ENCODE peak calls at places on chromosomes 12 and 14, in four cellular contexts. One of them, this sample, is unnamed.

GRCh38 chr12:58877243-58877743 is 43.0 kb downstream of the LRIG3 start:
- DNase-seq in HepG2: peak; percentile 35
- DNase-seq in GM12878: no peak
- DNase-seq in H1: no peak
- DNase-seq in this sample: no peak

GRCh38 chr12:47894068-47894467 is 10.7 kb downstream of the VDR start:
- DNase-seq in GM12878: no peak
- DNase-seq in H1: no peak
- DNase-seq in HepG2: no peak
- DNase-seq in this sample: no peak

GRCh38 chr12:79407671-79408622 is 282.8 kb downstream of the PAWR start:
- DNase-seq in H1: peak; percentile 38
- DNase-seq in GM12878: peak; percentile 9
- DNase-seq in HepG2: peak; percentile 74
- DNase-seq in this sample: peak; percentile 76

GRCh38 chr14:89534896-89535615 is 118.0 kb upstream of the FOXN3 start:
- DNase-seq in GM12878: no peak
- DNase-seq in HepG2: no peak
- DNase-seq in H1: no peak
- DNase-seq in this sample: no peak

GRCh38 chr14:94423465-94424056 is 29.0 kb downstream of the SERPINA11 start:
- DNase-seq in HepG2: peak; percentile 80
- DNase-seq in H1: peak; percentile 67
- DNase-seq in GM12878: peak; percentile 24
- DNase-seq in this sample: peak; percentile 68

GRCh38 chr12:88993655-88994054 is 358.6 kb downstream of the DUSP6 start:
- DNase-seq in GM12878: no peak
- DNase-seq in H1: no peak
- DNase-seq in HepG2: peak; percentile 36
- DNase-seq in this sample: peak; percentile 33

GRCh38 chr12:108594-108993 is 42.0 kb downstream of the IQSEC3 start:
- DNase-seq in H1: no peak
- DNase-seq in HepG2: no peak
- DNase-seq in GM12878: no peak
- DNase-seq in this sample: no peak

GRCh38 chr12:176321-177181 is 37.4 kb downstream of the SLC6A12 start:
- DNase-seq in H1: no peak
- DNase-seq in GM12878: no peak
- DNase-seq in HepG2: peak; percentile 61
- DNase-seq in this sample: no peak

GRCh38 chr14:69741055-69741454 is 25.9 kb upstream of the SRSF5 start:
- DNase-seq in H1: no peak
- DNase-seq in GM12878: no peak
- DNase-seq in HepG2: peak; percentile 49
- DNase-seq in this sample: no peak

GRCh38 chr14:61489932-61490331 is 168.6 kb downstream of the PRKCH start:
- DNase-seq in H1: no peak
- DNase-seq in HepG2: no peak
- DNase-seq in GM12878: no peak
- DNase-seq in this sample: no peak

GRCh38 chr12:110280784-110281548 is at the start of gene ATP2A2:
- DNase-seq in H1: no peak
- DNase-seq in HepG2: peak; percentile 73
- DNase-seq in GM12878: peak; percentile 30
- DNase-seq in this sample: peak; percentile 77

GRCh38 chr12:28374556-28374955 is 184.3 kb downstream of the CCDC91 start:
- DNase-seq in HepG2: no peak
- DNase-seq in GM12878: no peak
- DNase-seq in H1: no peak
- DNase-seq in this sample: no peak

GRCh38 chr12:49702009-49702408 is 5.2 kb downstream of the FMNL3 start:
- DNase-seq in GM12878: no peak
- DNase-seq in H1: no peak
- DNase-seq in HepG2: no peak
- DNase-seq in this sample: no peak

GRCh38 chr14:96263347-96264199 is 7.6 kb downstream of the BDKRB1 start:
- DNase-seq in HepG2: no peak
- DNase-seq in H1: no peak
- DNase-seq in GM12878: no peak
- DNase-seq in this sample: no peak

GRCh38 chr14:23183076-23183475 is 384 bp downstream of the SLC7A8 start:
- DNase-seq in HepG2: no peak
- DNase-seq in GM12878: no peak
- DNase-seq in H1: no peak
- DNase-seq in this sample: no peak
- TF ChIP-seq ZNF274 in HepG2: no peak
- TF ChIP-seq ZNF274 in GM12878: no peak
- TF ChIP-seq ZNF274 in H1: no peak
- TF ChIP-seq ZNF274 in this sample: no peak

DNA sequence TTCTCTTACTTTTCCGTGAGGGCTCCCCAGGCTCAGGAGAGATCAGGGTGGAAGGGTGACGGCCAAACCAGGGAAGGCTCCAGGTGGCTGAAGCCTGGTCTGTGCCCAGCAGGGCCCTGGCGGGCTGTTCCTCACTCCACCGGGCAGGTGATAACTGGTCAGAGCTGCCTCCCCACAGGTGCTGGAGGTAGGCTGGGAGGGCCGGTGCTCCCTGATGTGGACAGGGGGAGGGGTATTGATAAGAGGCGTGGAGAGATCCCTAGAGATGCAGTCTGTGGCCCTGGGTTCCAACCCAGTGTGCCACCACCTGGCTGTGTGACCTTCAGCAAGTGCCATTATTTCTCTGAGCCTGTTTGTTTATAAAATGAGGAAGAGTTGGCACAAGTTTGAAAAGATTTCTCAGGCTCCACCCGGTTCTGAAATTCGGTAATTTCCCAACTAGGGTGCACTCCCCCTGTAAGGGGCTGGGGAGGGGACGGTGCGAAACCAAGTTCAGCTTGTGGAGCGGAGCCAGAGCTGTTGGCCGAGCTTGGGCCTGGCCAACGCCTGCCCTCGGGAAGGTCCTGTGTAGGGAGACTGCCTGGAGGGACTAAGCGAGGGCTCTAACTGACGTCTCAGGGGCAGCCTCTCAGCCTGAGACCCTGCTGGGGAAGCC is 999 bp upstream of the NR4A1 start:
- DNase-seq in GM12878: no peak
- DNase-seq in H1: no peak
- DNase-seq in HepG2: no peak
- DNase-seq in this sample: no peak
- TF ChIP-seq SUZ12 in GM12878: no peak
- TF ChIP-seq SUZ12 in H1: no peak
- TF ChIP-seq SUZ12 in HepG2: no peak
- TF ChIP-seq SUZ12 in this sample: no peak

DNA sequence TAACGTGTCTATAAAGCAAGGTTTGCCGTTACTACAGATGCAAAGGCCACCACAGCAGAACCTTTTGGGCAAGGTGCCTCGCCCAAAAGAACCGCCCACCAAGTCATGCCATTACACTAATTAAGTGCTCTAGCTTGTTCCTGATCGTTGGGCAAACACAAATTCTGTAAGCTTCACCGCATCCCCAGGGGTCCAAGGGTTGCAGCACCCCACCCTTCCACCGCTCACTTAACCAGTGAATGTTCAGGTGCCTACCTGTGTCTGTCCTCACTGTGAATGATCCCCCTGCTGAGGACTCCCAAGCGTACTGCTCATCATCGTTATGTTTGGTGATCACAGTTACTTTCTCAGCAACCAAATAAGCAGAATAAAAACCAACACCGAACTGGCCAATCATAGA is 1.3 kb downstream of the HSP90AA1 start:
- DNase-seq in H1: no peak
- DNase-seq in HepG2: no peak
- DNase-seq in GM12878: no peak
- DNase-seq in this sample: no peak
- H3K9ac ChIP-seq in H1: peak overlapping the region; percentile 56
- H3K9ac ChIP-seq in HepG2: peak overlapping the region; percentile 96
- H3K9ac ChIP-seq in GM12878: peak overlapping the region; percentile 94
- H3K9ac ChIP-seq in this sample: peak overlapping the region; percentile 81

DNA sequence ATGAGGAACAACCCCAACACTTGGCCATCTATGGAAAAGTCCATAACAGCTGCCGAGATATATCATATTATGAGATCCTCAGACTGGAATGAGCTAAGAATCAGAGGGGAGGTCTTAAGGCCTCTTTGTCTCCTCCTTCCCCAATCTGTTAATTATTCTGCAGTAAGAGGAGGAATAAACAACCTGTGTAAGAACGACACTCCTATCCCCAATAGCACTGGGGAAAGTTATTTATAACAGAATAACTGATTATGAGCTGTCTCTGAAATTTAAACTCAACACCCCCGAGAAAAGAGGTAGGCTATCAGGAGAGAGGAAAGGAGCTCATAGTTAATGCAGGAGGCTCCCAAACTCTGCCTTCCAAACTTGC is 68.0 kb downstream of the NIN start:
- DNase-seq in H1: no peak
- DNase-seq in HepG2: no peak
- DNase-seq in GM12878: no peak
- DNase-seq in this sample: no peak
- TF ChIP-seq ZNF274 in H1: no peak
- TF ChIP-seq ZNF274 in HepG2: no peak
- TF ChIP-seq ZNF274 in GM12878: no peak
- TF ChIP-seq ZNF274 in this sample: no peak

GRCh38 chr14:65026526-65026925 is 39.8 kb downstream of the FNTB start:
- DNase-seq in HepG2: no peak
- DNase-seq in GM12878: no peak
- DNase-seq in H1: no peak
- DNase-seq in this sample: no peak
- TF ChIP-seq SUZ12 in HepG2: no peak
- TF ChIP-seq SUZ12 in GM12878: no peak
- TF ChIP-seq SUZ12 in H1: no peak
- TF ChIP-seq SUZ12 in this sample: no peak

DNA sequence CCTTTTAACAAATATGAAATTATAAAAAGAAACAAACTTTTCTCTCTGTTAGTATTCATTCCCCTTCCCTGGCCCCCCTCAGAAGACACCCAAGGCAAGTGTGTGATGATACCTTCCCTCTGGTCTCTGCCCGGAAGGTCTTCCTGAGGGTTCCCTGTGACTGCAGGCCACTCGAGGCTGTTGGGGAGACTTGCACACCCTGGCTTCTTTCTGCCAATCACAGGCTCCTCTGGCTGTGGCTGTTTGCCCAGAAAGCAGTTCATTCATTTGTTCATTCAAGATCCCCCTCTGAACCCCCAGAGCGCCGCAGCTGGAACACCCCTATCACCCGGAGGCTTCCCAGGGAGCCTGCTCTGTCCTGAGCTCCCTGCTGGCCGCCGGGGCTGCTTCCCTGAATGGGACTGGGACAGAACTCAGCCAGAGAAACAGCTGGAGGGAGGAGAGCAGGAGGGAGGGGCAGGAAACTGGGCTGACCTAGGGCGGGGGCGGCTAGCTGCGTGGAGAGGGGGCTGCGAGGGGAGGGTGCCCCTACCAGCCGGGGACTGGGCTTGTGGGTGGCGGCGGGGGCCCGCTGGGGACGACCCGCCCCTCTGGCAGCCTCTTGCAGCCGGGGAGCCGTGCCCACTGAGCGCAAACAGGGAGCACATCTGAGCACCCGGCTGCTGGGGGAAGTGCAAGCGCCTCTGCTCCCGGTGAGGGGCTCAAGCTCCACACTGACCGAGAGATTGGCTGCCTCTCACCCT is at the start of gene CMKLR1:
- DNase-seq in GM12878: no peak
- DNase-seq in H1: no peak
- DNase-seq in HepG2: no peak
- DNase-seq in this sample: no peak
- H3K9ac ChIP-seq in GM12878: peak within 1 kb of the TSS; percentile 16
- H3K9ac ChIP-seq in H1: no peak within 1 kb of the TSS
- H3K9ac ChIP-seq in HepG2: no peak within 1 kb of the TSS
- H3K9ac ChIP-seq in this sample: peak within 1 kb of the TSS; percentile 36

DNA sequence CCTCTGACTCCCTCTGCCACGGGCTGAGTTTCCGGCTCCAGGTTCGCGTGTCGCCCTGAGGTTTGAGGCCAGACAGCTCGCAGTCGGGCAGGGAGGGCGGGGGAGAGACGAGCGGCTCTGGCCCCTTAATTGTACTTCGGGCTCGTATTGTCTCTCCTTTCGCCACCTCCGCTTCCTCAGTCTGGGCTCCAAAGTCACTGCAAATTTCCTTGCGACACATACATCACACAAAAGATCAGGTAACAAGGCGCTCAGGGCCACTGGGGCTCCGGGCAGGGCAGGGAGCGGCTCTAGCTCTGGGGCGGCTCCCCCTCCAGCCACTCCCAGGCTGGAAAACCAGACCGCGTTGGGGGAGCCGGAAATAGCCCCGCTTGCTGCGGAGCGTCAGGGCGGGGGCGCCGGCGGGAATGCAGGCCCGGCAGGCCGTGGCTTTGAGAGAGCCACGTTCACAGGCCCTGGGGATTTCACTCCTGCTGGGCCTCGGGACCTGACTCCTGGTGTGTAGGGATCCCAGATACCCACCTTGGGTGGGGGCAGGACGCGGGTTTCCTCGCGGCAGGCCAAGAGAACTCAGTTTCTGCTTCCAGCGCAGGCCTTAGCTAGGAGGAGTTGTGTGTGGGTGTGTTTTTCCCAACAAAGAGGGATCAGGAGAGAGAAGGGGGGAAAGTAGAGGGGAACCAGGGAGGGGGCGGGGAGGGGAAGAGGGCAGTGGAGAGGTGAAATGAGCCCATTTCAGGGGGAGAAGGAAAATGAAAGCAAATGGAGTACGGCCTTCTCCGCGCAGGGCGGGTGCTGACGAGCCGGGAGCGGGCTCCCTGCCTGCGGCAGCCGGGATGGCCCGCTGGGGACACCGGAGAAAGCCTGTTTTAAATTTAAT is 4.4 kb upstream of the HOXC9 start:
- DNase-seq in GM12878: no peak
- DNase-seq in H1: no peak
- DNase-seq in HepG2: no peak
- DNase-seq in this sample: no peak
- TF ChIP-seq ZNF274 in GM12878: no peak
- TF ChIP-seq ZNF274 in H1: no peak
- TF ChIP-seq ZNF274 in HepG2: no peak
- TF ChIP-seq ZNF274 in this sample: no peak